ENCODE peak calls at places on chromosomes 11 and 22, in seven cellular contexts. W is endodermal cell; G is CD8-positive, alpha-beta T cell; I is cardiac muscle cell; A is sigmoid colon; D is IMR-90; J is transverse colon. M is an unnamed sample.

GRCh38 chr22:24402460-24403192 is 24.8 kb upstream of the ADORA2A start:
- DNase-seq in W (no peak), G (no peak), I (peak; percentile 79), A (peak; percentile 89), D (peak; percentile 94), J (peak; percentile 92), M (no peak)

GRCh38 chr11:120128392-120129172 is 9.3 kb downstream of the TRIM29 start:
- DNase-seq in W (no peak), G (no peak), I (no peak), A (peak; percentile 93), D (peak; percentile 8), J (peak; percentile 91), M (no peak)

GRCh38 chr11:117696489-117696888 is 100.5 kb downstream of the DSCAML1 start:
- DNase-seq in W (no peak), G (no peak), I (peak; percentile 35), A (no peak), D (no peak), J (no peak), M (no peak)

GRCh38 chr11:110090466-110091026 is 2.6 kb upstream of the ZC3H12C start:
- DNase-seq in W (no peak), G (no peak), I (no peak), A (no peak), D (no peak), J (no peak), M (no peak)

GRCh38 chr11:43269229-43269928 is 42.4 kb upstream of the API5 start:
- DNase-seq in W (peak; percentile 52), G (no peak), I (no peak), A (peak; percentile 65), D (no peak), J (no peak), M (no peak)

GRCh38 chr22:44567846-44568493 is 69.9 kb upstream of the RTL6 start:
- DNase-seq in W (peak; percentile 85), G (peak; percentile 39), I (peak; percentile 51), A (peak; percentile 68), D (peak; percentile 39), J (peak; percentile 65), M (no peak)

GRCh38 chr22:49973018-49973965 is 12.7 kb downstream of the PIM3 start:
- DNase-seq in W (no peak), G (no peak), I (no peak), A (no peak), D (no peak), J (no peak), M (no peak)

GRCh38 chr11:14589421-14589820 is 54.2 kb upstream of the PDE3B start:
- DNase-seq in W (no peak), G (no peak), I (no peak), A (no peak), D (no peak), J (no peak), M (no peak)

GRCh38 chr22:32050678-32051515 is 7.8 kb downstream of the SLC5A1 start:
- DNase-seq in W (no peak), G (peak; percentile 49), I (no peak), A (no peak), D (peak; percentile 79), J (no peak), M (peak; percentile 21)

GRCh38 chr22:21775061-21775460 is 39.5 kb upstream of the YPEL1 start:
- DNase-seq in W (no peak), G (no peak), I (no peak), A (no peak), D (peak; percentile 61), J (no peak), M (no peak)

GRCh38 chr11:33553486-33553885 is 147.1 kb downstream of the C11orf91 start:
- DNase-seq in W (no peak), G (no peak), I (no peak), A (no peak), D (peak; percentile 43), J (no peak), M (no peak)

GRCh38 chr11:746289-747175 is 732 bp upstream of the TALDO1 start:
- DNase-seq in W (peak; percentile 73), G (peak; percentile 42), I (peak; percentile 56), A (peak; percentile 65), D (peak; percentile 24), J (no peak), M (no peak)

GRCh38 chr22:49137216-49137840 is 690.3 kb downstream of the BRD1 start:
- DNase-seq in W (no peak), G (no peak), I (no peak), A (no peak), D (no peak), J (no peak), M (no peak)

GRCh38 chr11:57543601-57544000 is 6.2 kb downstream of the SMTNL1 start:
- DNase-seq in W (no peak), G (no peak), I (no peak), A (no peak), D (no peak), J (no peak), M (no peak)
- H3K4me3 ChIP-seq in W (no peak overlapping the region), G (no peak overlapping the region), I (no peak overlapping the region), A (no peak overlapping the region), D (no peak overlapping the region), J (no peak overlapping the region), M (no peak overlapping the region)

GRCh38 chr11:6654281-6655019 is 1.2 kb downstream of the DCHS1 start:
- DNase-seq in W (no peak), G (peak; percentile 23), I (no peak), A (peak; percentile 71), D (no peak), J (no peak), M (no peak)

GRCh38 chr11:6655790-6656580 is at the start of gene DCHS1:
- DNase-seq in W (peak; percentile 77), G (peak; percentile 26), I (peak; percentile 66), A (peak; percentile 75), D (no peak), J (peak; percentile 26), M (no peak)

GRCh38 chr11:6653055-6653454 is 2.6 kb downstream of the DCHS1 start:
- DNase-seq in W (no peak), G (no peak), I (no peak), A (no peak), D (no peak), J (no peak), M (no peak)

GRCh38 chr11:6655020-6655789 is 404 bp downstream of the DCHS1 start:
- DNase-seq in W (peak; percentile 64), G (peak; percentile 59), I (peak; percentile 51), A (peak; percentile 74), D (no peak), J (no peak), M (no peak)

DNA sequence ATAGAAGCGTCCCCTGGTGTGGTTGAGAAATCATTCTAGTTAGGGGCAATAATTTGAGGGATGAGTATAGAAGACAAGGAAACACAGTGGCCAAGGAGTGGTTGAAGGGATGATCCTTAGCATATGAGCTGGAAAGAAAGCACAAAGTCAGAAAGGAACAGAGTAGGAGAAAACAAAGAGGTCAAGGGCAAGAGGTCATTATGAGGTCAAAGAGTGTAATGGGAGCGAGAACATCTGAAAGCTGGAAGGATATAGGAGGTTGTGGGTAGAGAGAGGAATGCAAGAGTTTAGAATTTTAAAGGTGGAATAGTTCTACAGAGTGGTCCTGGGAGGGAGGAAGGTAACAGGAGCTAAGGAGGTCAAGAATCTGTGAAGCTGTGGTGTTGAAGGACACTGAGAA is 2.0 kb downstream of the DCHS1 start:
- DNase-seq in W (no peak), G (no peak), I (no peak), A (no peak), D (no peak), J (no peak), M (no peak)
- H3K27me3 ChIP-seq in W (peaks cover 17% of the 10 kb centered on the region), G (no peaks in the 10 kb centered on the region), I (no peaks in the 10 kb centered on the region), A (no peaks in the 10 kb centered on the region), D (peaks cover 16% of the 10 kb centered on the region), J (peaks cover 27% of the 10 kb centered on the region), M (peaks cover 5% of the 10 kb centered on the region)

GRCh38 chr22:42623756-42624446 is 9.2 kb upstream of the POLDIP3 start:
- DNase-seq in W (no peak), G (no peak), I (no peak), A (no peak), D (no peak), J (peak; percentile 14), M (no peak)
- TF ChIP-seq CTCF in W (no peak), G (no peak), I (no peak), A (no peak), D (no peak), J (no peak), M (no peak)

GRCh38 chr11:62553839-62554361 is 7.3 kb upstream of the AHNAK start:
- DNase-seq in W (peak; percentile 55), G (no peak), I (no peak), A (no peak), D (peak; percentile 92), J (peak; percentile 62), M (no peak)
- H3K4me3 ChIP-seq in W (no peak overlapping the region), G (no peak overlapping the region), I (no peak overlapping the region), A (peak overlapping the region; percentile 25), D (peak overlapping the region; percentile 26), J (no peak overlapping the region), M (no peak overlapping the region)

GRCh38 chr11:60703374-60703773 is 4.0 kb downstream of the MS4A8 start:
- DNase-seq in W (peak; percentile 36), G (no peak), I (no peak), A (no peak), D (no peak), J (no peak), M (no peak)

GRCh38 chr11:60705895-60706294 is 6.5 kb downstream of the MS4A8 start:
- DNase-seq in W (peak; percentile 17), G (no peak), I (no peak), A (no peak), D (no peak), J (no peak), M (no peak)

GRCh38 chr11:60710482-60710881 is 11.1 kb downstream of the MS4A8 start:
- DNase-seq in W (peak; percentile 77), G (no peak), I (no peak), A (no peak), D (no peak), J (no peak), M (no peak)

GRCh38 chr11:60711316-60711715 is 11.9 kb downstream of the MS4A8 start:
- DNase-seq in W (no peak), G (no peak), I (no peak), A (no peak), D (no peak), J (no peak), M (no peak)

GRCh38 chr11:60706931-60707330 is 7.5 kb downstream of the MS4A8 start:
- DNase-seq in W (no peak), G (no peak), I (no peak), A (no peak), D (no peak), J (no peak), M (no peak)
- H3K27me3 ChIP-seq in W (peaks cover 23% of the 10 kb centered on the region), G (no peaks in the 10 kb centered on the region), I (peaks cover 4% of the 10 kb centered on the region), A (no peaks in the 10 kb centered on the region), D (no peaks in the 10 kb centered on the region), J (no peaks in the 10 kb centered on the region), M (no peaks in the 10 kb centered on the region)

GRCh38 chr22:35380537-35381423 is at the start of gene HMOX1:
- DNase-seq in W (peak; percentile 92), G (peak; percentile 51), I (peak; percentile 91), A (peak; percentile 97), D (peak; percentile 85), J (peak; percentile 94), M (peak; percentile 86)
- TF ChIP-seq CTCF in W (no peak), G (no peak), I (peak; percentile 22), A (peak; percentile 21), D (peak; percentile 42), J (peak; percentile 24), M (peak; percentile 20)

GRCh38 chr11:111911563-111912401 is at the start of gene CRYAB:
- DNase-seq in W (peak; percentile 65), G (no peak), I (peak; percentile 66), A (peak; percentile 96), D (peak; percentile 82), J (peak; percentile 68), M (no peak)
- H3K4me3 ChIP-seq in W (no peak within 1 kb of the TSS), G (no peak within 1 kb of the TSS), I (no peak within 1 kb of the TSS), A (peak within 1 kb of the TSS; percentile 77), D (peak within 1 kb of the TSS; percentile 1), J (peak within 1 kb of the TSS; percentile 34), M (no peak within 1 kb of the TSS)

GRCh38 chr11:31295308-31295707 is 74.2 kb downstream of the DCDC1 start:
- DNase-seq in W (peak; percentile 35), G (no peak), I (no peak), A (no peak), D (no peak), J (no peak), M (no peak)
- H3K27me3 ChIP-seq in W (no peaks in the 10 kb centered on the region), G (no peaks in the 10 kb centered on the region), I (no peaks in the 10 kb centered on the region), A (no peaks in the 10 kb centered on the region), D (no peaks in the 10 kb centered on the region), J (no peaks in the 10 kb centered on the region), M (no peaks in the 10 kb centered on the region)

M was measured in GM06990.